ENCODE peak calls at places on chromosomes 13 and 19, in six cellular contexts. One of them, this sample, is unnamed.

GRCh38 chr13:44908712-44909111 is 80.6 kb downstream of the NUFIP1 start:
- DNase-seq in neural progenitor cell: no peak
- DNase-seq in CD4-positive, alpha-beta memory T cell: no peak
- DNase-seq in psoas muscle: no peak
- DNase-seq in left ventricle myocardium inferior: no peak
- DNase-seq in cardiac muscle cell: no peak
- DNase-seq in this sample: no peak

GRCh38 chr19:27846944-27847343 is 1366.0 kb downstream of the UQCRFS1 start:
- DNase-seq in neural progenitor cell: no peak
- DNase-seq in CD4-positive, alpha-beta memory T cell: no peak
- DNase-seq in psoas muscle: no peak
- DNase-seq in left ventricle myocardium inferior: no peak
- DNase-seq in cardiac muscle cell: no peak
- DNase-seq in this sample: no peak

GRCh38 chr13:98370806-98371553 is 193.9 kb upstream of the RNF113B start:
- DNase-seq in neural progenitor cell: no peak
- DNase-seq in CD4-positive, alpha-beta memory T cell: no peak
- DNase-seq in psoas muscle: no peak
- DNase-seq in left ventricle myocardium inferior: peak
- DNase-seq in cardiac muscle cell: peak
- DNase-seq in this sample: no peak

GRCh38 chr13:110010433-110011135 is 224.2 kb upstream of the IRS2 start:
- DNase-seq in neural progenitor cell: no peak
- DNase-seq in CD4-positive, alpha-beta memory T cell: no peak
- DNase-seq in psoas muscle: no peak
- DNase-seq in left ventricle myocardium inferior: no peak
- DNase-seq in cardiac muscle cell: no peak
- DNase-seq in this sample: no peak

GRCh38 chr13:27847669-27848068 is 55.4 kb downstream of the GSX1 start:
- DNase-seq in neural progenitor cell: no peak
- DNase-seq in CD4-positive, alpha-beta memory T cell: no peak
- DNase-seq in psoas muscle: no peak
- DNase-seq in left ventricle myocardium inferior: no peak
- DNase-seq in cardiac muscle cell: no peak
- DNase-seq in this sample: no peak

GRCh38 chr13:27341616-27342015 is 71.0 kb downstream of the RASL11A start:
- DNase-seq in neural progenitor cell: no peak
- DNase-seq in CD4-positive, alpha-beta memory T cell: no peak
- DNase-seq in psoas muscle: no peak
- DNase-seq in left ventricle myocardium inferior: no peak
- DNase-seq in cardiac muscle cell: no peak
- DNase-seq in this sample: no peak

GRCh38 chr13:98976338-98976737 is 1.5 kb downstream of the DOCK9 start:
- DNase-seq in neural progenitor cell: no peak
- DNase-seq in CD4-positive, alpha-beta memory T cell: no peak
- DNase-seq in psoas muscle: no peak
- DNase-seq in left ventricle myocardium inferior: no peak
- DNase-seq in cardiac muscle cell: no peak
- DNase-seq in this sample: no peak

GRCh38 chr19:50430888-50431342 is 1.8 kb upstream of the MYBPC2 start:
- DNase-seq in neural progenitor cell: peak
- DNase-seq in CD4-positive, alpha-beta memory T cell: no peak
- DNase-seq in psoas muscle: no peak
- DNase-seq in left ventricle myocardium inferior: no peak
- DNase-seq in cardiac muscle cell: no peak
- DNase-seq in this sample: no peak

GRCh38 chr19:18417250-18418033 is 1.8 kb upstream of the SSBP4 start:
- DNase-seq in neural progenitor cell: peak
- DNase-seq in CD4-positive, alpha-beta memory T cell: no peak
- DNase-seq in psoas muscle: peak
- DNase-seq in left ventricle myocardium inferior: peak
- DNase-seq in cardiac muscle cell: peak
- DNase-seq in this sample: peak

GRCh38 chr13:30805603-30806011 is 70.3 kb downstream of the ALOX5AP start:
- DNase-seq in neural progenitor cell: no peak
- DNase-seq in CD4-positive, alpha-beta memory T cell: no peak
- DNase-seq in psoas muscle: no peak
- DNase-seq in left ventricle myocardium inferior: no peak
- DNase-seq in cardiac muscle cell: peak
- DNase-seq in this sample: no peak

GRCh38 chr13:43445651-43446050 is 341.1 kb downstream of the ENOX1 start:
- DNase-seq in neural progenitor cell: no peak
- DNase-seq in CD4-positive, alpha-beta memory T cell: no peak
- DNase-seq in psoas muscle: no peak
- DNase-seq in left ventricle myocardium inferior: no peak
- DNase-seq in cardiac muscle cell: no peak
- DNase-seq in this sample: no peak

GRCh38 chr19:12783226-12783848 is 7.9 kb upstream of the JUNB start:
- DNase-seq in neural progenitor cell: no peak
- DNase-seq in CD4-positive, alpha-beta memory T cell: peak
- DNase-seq in psoas muscle: no peak
- DNase-seq in left ventricle myocardium inferior: no peak
- DNase-seq in cardiac muscle cell: no peak
- DNase-seq in this sample: no peak

GRCh38 chr19:54606891-54607781 is 13.7 kb downstream of the LILRA1 start:
- DNase-seq in neural progenitor cell: no peak
- DNase-seq in CD4-positive, alpha-beta memory T cell: no peak
- DNase-seq in psoas muscle: no peak
- DNase-seq in left ventricle myocardium inferior: no peak
- DNase-seq in cardiac muscle cell: no peak
- DNase-seq in this sample: peak

GRCh38 chr19:1237027-1237659 is 662 bp downstream of the CBARP start:
- DNase-seq in neural progenitor cell: peak
- DNase-seq in CD4-positive, alpha-beta memory T cell: no peak
- DNase-seq in psoas muscle: no peak
- DNase-seq in left ventricle myocardium inferior: no peak
- DNase-seq in cardiac muscle cell: no peak
- DNase-seq in this sample: no peak

GRCh38 chr13:72506706-72507105 is 220.7 kb downstream of the MZT1 start:
- DNase-seq in neural progenitor cell: no peak
- DNase-seq in CD4-positive, alpha-beta memory T cell: no peak
- DNase-seq in psoas muscle: no peak
- DNase-seq in left ventricle myocardium inferior: no peak
- DNase-seq in cardiac muscle cell: no peak
- DNase-seq in this sample: no peak

GRCh38 chr13:50187352-50188029 is 172.2 kb downstream of the KCNRG start:
- DNase-seq in neural progenitor cell: no peak
- DNase-seq in CD4-positive, alpha-beta memory T cell: no peak
- DNase-seq in psoas muscle: no peak
- DNase-seq in left ventricle myocardium inferior: no peak
- DNase-seq in cardiac muscle cell: no peak
- DNase-seq in this sample: no peak
- H3K4me3 ChIP-seq in neural progenitor cell: no peak
- H3K4me3 ChIP-seq in CD4-positive, alpha-beta memory T cell: no peak
- H3K4me3 ChIP-seq in psoas muscle: no peak
- H3K4me3 ChIP-seq in left ventricle myocardium inferior: no peak
- H3K4me3 ChIP-seq in cardiac muscle cell: no peak
- H3K4me3 ChIP-seq in this sample: no peak

DNA sequence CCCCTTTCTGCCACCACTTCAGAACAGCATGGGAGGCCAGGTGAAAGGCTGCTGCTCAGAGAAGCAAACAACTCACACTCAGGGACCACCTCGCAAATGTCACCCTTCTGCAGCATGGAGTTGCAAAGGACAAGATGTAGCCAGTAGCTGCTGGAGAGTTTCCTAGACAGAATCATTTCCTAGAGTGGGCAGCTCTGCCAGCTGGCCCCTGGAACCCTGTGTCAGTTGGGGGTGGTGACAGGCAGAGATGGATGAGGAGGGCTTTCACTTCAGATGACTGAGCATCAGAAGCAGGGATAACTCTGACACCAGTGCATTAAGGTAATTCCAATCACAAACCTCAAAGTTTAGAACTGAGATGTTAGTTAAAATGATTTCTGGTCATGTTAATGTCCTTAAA is 34.4 kb upstream of the EPHX3 start:
- DNase-seq in neural progenitor cell: no peak
- DNase-seq in CD4-positive, alpha-beta memory T cell: no peak
- DNase-seq in psoas muscle: no peak
- DNase-seq in left ventricle myocardium inferior: no peak
- DNase-seq in cardiac muscle cell: no peak
- DNase-seq in this sample: no peak
- H3K27ac ChIP-seq in neural progenitor cell: no peak
- H3K27ac ChIP-seq in CD4-positive, alpha-beta memory T cell: no peak
- H3K27ac ChIP-seq in psoas muscle: peak
- H3K27ac ChIP-seq in left ventricle myocardium inferior: peak
- H3K27ac ChIP-seq in cardiac muscle cell: peak
- H3K27ac ChIP-seq in this sample: no peak

GRCh38 chr13:32426981-32427851 is 714 bp downstream of the N4BP2L1 start:
- DNase-seq in neural progenitor cell: peak
- DNase-seq in CD4-positive, alpha-beta memory T cell: peak
- DNase-seq in psoas muscle: peak
- DNase-seq in left ventricle myocardium inferior: peak
- DNase-seq in cardiac muscle cell: peak
- DNase-seq in this sample: peak

GRCh38 chr13:32430018-32430747 is 2.3 kb upstream of the N4BP2L1 start:
- DNase-seq in neural progenitor cell: no peak
- DNase-seq in CD4-positive, alpha-beta memory T cell: no peak
- DNase-seq in psoas muscle: no peak
- DNase-seq in left ventricle myocardium inferior: no peak
- DNase-seq in cardiac muscle cell: no peak
- DNase-seq in this sample: no peak

GRCh38 chr13:32427852-32428580 is at the start of gene N4BP2L1:
- DNase-seq in neural progenitor cell: peak
- DNase-seq in CD4-positive, alpha-beta memory T cell: peak
- DNase-seq in psoas muscle: peak
- DNase-seq in left ventricle myocardium inferior: peak
- DNase-seq in cardiac muscle cell: peak
- DNase-seq in this sample: peak

GRCh38 chr13:32429406-32429909 is 1.5 kb upstream of the N4BP2L1 start:
- DNase-seq in neural progenitor cell: no peak
- DNase-seq in CD4-positive, alpha-beta memory T cell: no peak
- DNase-seq in psoas muscle: no peak
- DNase-seq in left ventricle myocardium inferior: no peak
- DNase-seq in cardiac muscle cell: no peak
- DNase-seq in this sample: no peak

GRCh38 chr13:32428581-32429072 is 697 bp upstream of the N4BP2L1 start:
- DNase-seq in neural progenitor cell: no peak
- DNase-seq in CD4-positive, alpha-beta memory T cell: no peak
- DNase-seq in psoas muscle: no peak
- DNase-seq in left ventricle myocardium inferior: no peak
- DNase-seq in cardiac muscle cell: no peak
- DNase-seq in this sample: no peak
- H3K4me3 ChIP-seq in neural progenitor cell: peak
- H3K4me3 ChIP-seq in CD4-positive, alpha-beta memory T cell: peak
- H3K4me3 ChIP-seq in psoas muscle: peak
- H3K4me3 ChIP-seq in left ventricle myocardium inferior: peak
- H3K4me3 ChIP-seq in cardiac muscle cell: peak
- H3K4me3 ChIP-seq in this sample: peak

DNA sequence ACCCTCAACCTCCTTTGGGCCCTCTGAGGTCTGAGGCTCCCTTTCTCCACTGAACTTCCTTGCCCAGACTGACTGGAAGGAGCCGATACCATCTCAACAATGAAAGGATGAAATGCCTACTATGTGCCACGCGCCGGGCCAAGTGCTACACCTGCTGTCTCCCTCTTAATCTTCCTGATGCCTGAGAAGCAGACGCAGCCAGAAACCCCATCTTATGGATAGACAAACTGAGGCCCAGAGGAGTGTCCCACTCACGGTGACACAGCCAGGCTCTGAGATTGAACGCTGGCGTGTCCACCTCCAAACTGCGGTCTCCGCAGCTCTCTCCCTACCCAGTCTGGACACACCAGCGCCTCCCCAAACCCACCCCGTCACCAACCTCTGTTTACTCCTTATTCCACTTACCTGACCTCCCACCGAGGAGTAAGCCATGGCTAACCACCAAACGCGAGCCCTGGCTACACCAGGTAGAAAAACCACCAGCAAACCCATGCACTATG is 20.9 kb downstream of the MLLT1 start:
- DNase-seq in neural progenitor cell: no peak
- DNase-seq in CD4-positive, alpha-beta memory T cell: no peak
- DNase-seq in psoas muscle: no peak
- DNase-seq in left ventricle myocardium inferior: no peak
- DNase-seq in cardiac muscle cell: no peak
- DNase-seq in this sample: no peak
- H3K27ac ChIP-seq in neural progenitor cell: no peak
- H3K27ac ChIP-seq in CD4-positive, alpha-beta memory T cell: no peak
- H3K27ac ChIP-seq in psoas muscle: peak
- H3K27ac ChIP-seq in left ventricle myocardium inferior: no peak
- H3K27ac ChIP-seq in cardiac muscle cell: no peak
- H3K27ac ChIP-seq in this sample: no peak

DNA sequence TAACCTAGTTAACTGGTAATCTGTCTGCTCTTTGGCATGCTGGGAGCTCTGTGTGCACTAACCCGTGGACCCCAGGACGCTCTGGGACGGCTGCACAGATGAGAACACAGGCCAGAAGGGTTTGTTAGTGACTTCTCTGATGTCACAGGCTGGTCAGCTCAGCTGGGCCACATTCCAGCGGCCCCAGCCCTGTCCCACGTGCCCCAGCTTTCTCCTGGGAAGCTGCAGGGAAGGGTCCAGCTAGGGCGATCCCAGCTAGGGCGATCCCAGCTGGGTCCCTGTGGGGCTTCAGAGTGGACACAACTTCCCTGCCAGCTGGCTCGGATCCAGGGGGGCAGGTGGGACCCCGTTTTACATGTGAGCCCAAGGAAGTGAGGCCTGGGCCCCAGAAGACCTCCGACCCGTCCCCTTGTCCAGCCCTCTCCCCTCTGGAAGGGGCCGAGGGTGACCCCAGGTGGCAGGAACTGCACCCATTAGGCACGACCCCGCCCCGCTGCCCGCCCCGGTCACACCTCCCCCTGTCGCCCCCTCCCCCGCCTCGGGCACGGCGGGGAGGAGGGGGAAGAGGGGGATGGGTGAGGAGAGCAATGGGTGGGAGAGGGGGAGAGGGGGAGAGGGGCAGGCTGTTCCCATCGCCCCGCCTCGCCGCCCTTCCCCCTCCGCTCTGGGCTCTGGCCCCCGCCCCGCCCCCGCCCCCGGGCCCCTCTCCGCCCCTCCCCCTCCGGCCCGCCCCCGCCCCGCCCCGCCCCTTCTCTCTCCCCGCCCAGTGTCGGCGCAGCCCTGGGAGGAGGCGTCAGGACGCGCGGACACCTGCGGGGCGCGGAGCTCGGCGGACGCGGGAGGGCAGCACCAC is 75.2 kb upstream of the MCF2L start:
- DNase-seq in neural progenitor cell: peak
- DNase-seq in CD4-positive, alpha-beta memory T cell: peak
- DNase-seq in psoas muscle: no peak
- DNase-seq in left ventricle myocardium inferior: no peak
- DNase-seq in cardiac muscle cell: peak
- DNase-seq in this sample: peak
- H3K4me3 ChIP-seq in neural progenitor cell: peak
- H3K4me3 ChIP-seq in CD4-positive, alpha-beta memory T cell: no peak
- H3K4me3 ChIP-seq in psoas muscle: peak
- H3K4me3 ChIP-seq in left ventricle myocardium inferior: peak
- H3K4me3 ChIP-seq in cardiac muscle cell: peak
- H3K4me3 ChIP-seq in this sample: peak

DNA sequence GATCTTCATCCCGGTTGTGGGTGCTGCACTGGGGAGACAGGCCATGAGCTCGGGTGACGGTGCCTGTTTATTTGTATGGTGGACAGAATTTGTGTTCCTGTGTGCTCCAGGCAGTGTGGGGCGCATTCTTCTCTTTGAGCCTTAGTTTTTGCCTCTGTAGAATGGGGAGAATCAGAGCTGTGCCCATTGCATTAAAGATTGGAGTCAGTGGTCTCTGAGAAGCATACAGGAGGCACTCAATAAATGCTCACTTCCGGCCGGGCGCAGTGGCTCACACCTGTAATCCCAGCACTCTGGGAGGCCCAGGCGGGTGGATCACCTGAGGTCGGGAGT is 23.0 kb downstream of the NFIC start:
- DNase-seq in neural progenitor cell: no peak
- DNase-seq in CD4-positive, alpha-beta memory T cell: no peak
- DNase-seq in psoas muscle: no peak
- DNase-seq in left ventricle myocardium inferior: no peak
- DNase-seq in cardiac muscle cell: no peak
- DNase-seq in this sample: no peak
- H3K27ac ChIP-seq in neural progenitor cell: no peak
- H3K27ac ChIP-seq in CD4-positive, alpha-beta memory T cell: no peak
- H3K27ac ChIP-seq in psoas muscle: peak
- H3K27ac ChIP-seq in left ventricle myocardium inferior: peak
- H3K27ac ChIP-seq in cardiac muscle cell: peak
- H3K27ac ChIP-seq in this sample: no peak

GRCh38 chr19:53196777-53197396 is 3.7 kb upstream of the ZNF665 start:
- DNase-seq in neural progenitor cell: peak
- DNase-seq in CD4-positive, alpha-beta memory T cell: peak
- DNase-seq in psoas muscle: peak
- DNase-seq in left ventricle myocardium inferior: peak
- DNase-seq in cardiac muscle cell: peak
- DNase-seq in this sample: peak
- H3K4me3 ChIP-seq in neural progenitor cell: peak
- H3K4me3 ChIP-seq in CD4-positive, alpha-beta memory T cell: peak
- H3K4me3 ChIP-seq in psoas muscle: peak
- H3K4me3 ChIP-seq in left ventricle myocardium inferior: peak
- H3K4me3 ChIP-seq in cardiac muscle cell: peak
- H3K4me3 ChIP-seq in this sample: peak

This sample was measured in aorta.